ENCODE peak calls at places on chromosome 4, in five cellular contexts. Y, S, H, T and D are unnamed samples.

GRCh38 chr4:156999175-156999517 is 27.5 kb upstream of the PDGFC start:
- DNase-seq in Y (no peak), S (peak; percentile 98), H (no peak), T (peak; percentile 43), D (no peak)

GRCh38 chr4:143438710-143439109 is 74.8 kb upstream of the SMARCA5 start:
- DNase-seq in Y (no peak), S (peak; percentile 39), H (no peak), T (no peak), D (no peak)

GRCh38 chr4:78038704-78039103 is 18.4 kb upstream of the FRAS1 start:
- DNase-seq in Y (no peak), S (no peak), H (no peak), T (no peak), D (no peak)

GRCh38 chr4:184473515-184474260 is 662 bp downstream of the IRF2 start:
- DNase-seq in Y (peak; percentile 39), S (no peak), H (no peak), T (peak; percentile 44), D (peak; percentile 37)

GRCh38 chr4:68076194-68076593 is 53.5 kb downstream of the TMPRSS11F start:
- DNase-seq in Y (no peak), S (no peak), H (no peak), T (no peak), D (no peak)

GRCh38 chr4:72320185-72320948 is 248.7 kb downstream of the ADAMTS3 start:
- DNase-seq in Y (no peak), S (no peak), H (no peak), T (no peak), D (no peak)

GRCh38 chr4:182555997-182556418 is 312.8 kb downstream of the TENM3 start:
- DNase-seq in Y (no peak), S (no peak), H (no peak), T (no peak), D (no peak)

GRCh38 chr4:94757192-94758140 is at the start of gene BMPR1B:
- DNase-seq in Y (no peak), S (peak; percentile 75), H (no peak), T (no peak), D (peak; percentile 5)

GRCh38 chr4:118954246-118954645 is 65.6 kb downstream of the SYNPO2 start:
- DNase-seq in Y (no peak), S (peak; percentile 32), H (no peak), T (no peak), D (no peak)

GRCh38 chr4:2322801-2323200 is 60.9 kb upstream of the MXD4 start:
- DNase-seq in Y (no peak), S (no peak), H (no peak), T (no peak), D (no peak)

GRCh38 chr4:76420901-76421581 is at the start of gene CCDC158:
- DNase-seq in Y (no peak), S (no peak), H (no peak), T (peak; percentile 26), D (no peak)

GRCh38 chr4:100557306-100557705 is 39.5 kb upstream of the EMCN start:
- DNase-seq in Y (no peak), S (no peak), H (no peak), T (no peak), D (no peak)

GRCh38 chr4:3041192-3042142 is 32.9 kb downstream of the HTT-AS start:
- DNase-seq in Y (no peak), S (peak; percentile 44), H (peak; percentile 83), T (peak; percentile 35), D (peak; percentile 47)

GRCh38 chr4:110211007-110211769 is 12.8 kb upstream of the ELOVL6 start:
- DNase-seq in Y (no peak), S (peak; percentile 46), H (no peak), T (no peak), D (peak; percentile 12)

GRCh38 chr4:73257995-73258667 is 467 bp downstream of the ANKRD17 start:
- DNase-seq in Y (peak; percentile 16), S (peak; percentile 59), H (no peak), T (no peak), D (no peak)

GRCh38 chr4:6474053-6474568 is 1.7 kb upstream of the PPP2R2C start:
- DNase-seq in Y (no peak), S (no peak), H (peak; percentile 42), T (no peak), D (no peak)

GRCh38 chr4:150960818-150961217 is 54.3 kb downstream of the LRBA start:
- DNase-seq in Y (peak; percentile 15), S (peak; percentile 46), H (no peak), T (peak; percentile 37), D (no peak)

GRCh38 chr4:55089922-55090321 is 35.5 kb downstream of the KDR start:
- DNase-seq in Y (no peak), S (no peak), H (no peak), T (no peak), D (no peak)

GRCh38 chr4:185039508-185040273 is 21.4 kb downstream of the HELT start:
- DNase-seq in Y (peak; percentile 42), S (peak; percentile 68), H (peak; percentile 71), T (peak; percentile 67), D (peak; percentile 26)

GRCh38 chr4:139035650-139036049 is 20.1 kb downstream of the NOCT start:
- DNase-seq in Y (no peak), S (no peak), H (no peak), T (no peak), D (no peak)

GRCh38 chr4:37604464-37604863 is 81.7 kb downstream of the RELL1 start:
- DNase-seq in Y (no peak), S (peak; percentile 28), H (no peak), T (no peak), D (no peak)

GRCh38 chr4:6701371-6701770 is 7.7 kb downstream of the S100P start:
- DNase-seq in Y (no peak), S (no peak), H (no peak), T (no peak), D (no peak)

GRCh38 chr4:8164194-8164565 is 5.6 kb upstream of the ABLIM2 start:
- DNase-seq in Y (no peak), S (no peak), H (no peak), T (peak; percentile 36), D (no peak)

GRCh38 chr4:172740434-172740833 is 428.2 kb upstream of the GALNT7 start:
- DNase-seq in Y (no peak), S (no peak), H (no peak), T (no peak), D (no peak)

GRCh38 chr4:121686265-121686664 is 10.5 kb downstream of the ANXA5 start:
- DNase-seq in Y (no peak), S (peak; percentile 57), H (no peak), T (no peak), D (no peak)

GRCh38 chr4:60195256-60195655 is 1004.9 kb upstream of the ADGRL3 start:
- DNase-seq in Y (no peak), S (no peak), H (no peak), T (no peak), D (no peak)

GRCh38 chr4:170259631-170260153 is 169.9 kb upstream of the AADAT start:
- DNase-seq in Y (peak; percentile 9), S (peak; percentile 34), H (peak; percentile 67), T (peak; percentile 74), D (peak; percentile 5)

GRCh38 chr4:103075894-103076776 is at the start of gene SLC9B2:
- DNase-seq in Y (peak; percentile 35), S (peak; percentile 74), H (peak; percentile 86), T (peak; percentile 59), D (peak; percentile 37)
- TF ChIP-seq POLR2A in Y (no peak), S (peak; percentile 70), H (no peak), T (no peak), D (peak; percentile 57)

GRCh38 chr4:88007304-88008132 is at the start of gene PKD2:
- DNase-seq in Y (peak; percentile 84), S (peak; percentile 73), H (peak; percentile 94), T (peak; percentile 82), D (peak; percentile 72)
- TF ChIP-seq POLR2A in Y (no peak), S (peak; percentile 82), H (no peak), T (no peak), D (peak; percentile 66)

GRCh38 chr4:112778520-112778919 is 141.6 kb downstream of the LARP7 start:
- DNase-seq in Y (no peak), S (no peak), H (no peak), T (no peak), D (no peak)

GRCh38 chr4:112770111-112770510 is 133.2 kb downstream of the LARP7 start:
- DNase-seq in Y (no peak), S (no peak), H (no peak), T (no peak), D (no peak)

GRCh38 chr4:112775801-112776200 is 138.9 kb downstream of the LARP7 start:
- DNase-seq in Y (no peak), S (no peak), H (no peak), T (no peak), D (no peak)
- TF ChIP-seq POLR2A in Y (no peak), S (no peak), H (no peak), T (no peak), D (no peak)

GRCh38 chr4:44927361-44928061 is 201.2 kb upstream of the GNPDA2 start:
- DNase-seq in Y (no peak), S (peak; percentile 2), H (no peak), T (no peak), D (no peak)

GRCh38 chr4:44928785-44929184 is 202.4 kb upstream of the GNPDA2 start:
- DNase-seq in Y (no peak), S (no peak), H (no peak), T (no peak), D (no peak)

GRCh38 chr4:44928062-44928380 is 201.7 kb upstream of the GNPDA2 start:
- DNase-seq in Y (no peak), S (no peak), H (no peak), T (no peak), D (no peak)

GRCh38 chr4:44931720-44932119 is 205.4 kb upstream of the GNPDA2 start:
- DNase-seq in Y (no peak), S (no peak), H (no peak), T (no peak), D (no peak)
- TF ChIP-seq POLR2A in Y (no peak), S (no peak), H (no peak), T (no peak), D (no peak)

DNA sequence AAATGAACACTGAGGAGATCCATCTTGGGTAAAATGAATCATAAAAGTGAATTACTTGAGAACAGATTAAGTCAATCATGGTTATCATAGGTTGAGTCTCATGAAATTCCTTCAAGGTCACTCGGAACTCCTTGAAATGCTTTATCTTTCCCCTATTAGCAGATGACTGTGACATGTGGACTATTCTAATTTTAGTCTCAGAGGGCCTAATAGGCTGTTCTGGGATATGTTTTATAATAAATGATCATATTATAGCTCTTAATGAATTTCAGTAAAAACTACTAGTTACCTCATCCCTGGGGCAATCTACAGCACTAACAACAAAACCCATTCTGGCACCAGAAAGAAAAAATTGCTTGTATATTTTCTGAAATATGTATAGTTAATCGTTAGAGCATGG is 44.7 kb downstream of the SPATA4 start:
- DNase-seq in Y (no peak), S (no peak), H (no peak), T (no peak), D (no peak)
- TF ChIP-seq POLR2A in Y (no peak), S (no peak), H (no peak), T (no peak), D (no peak)

GRCh38 chr4:133151681-133152329 is 2.7 kb downstream of the PCDH10 start:
- DNase-seq in Y (no peak), S (peak; percentile 73), H (peak; percentile 62), T (no peak), D (no peak)
- TF ChIP-seq POLR2A in Y (no peak), S (no peak), H (no peak), T (no peak), D (no peak)